ENCODE peak calls at places on chromosomes 3 and 15, in nine cellular contexts. P, N, Q, L, A, M, S, B and Z are unnamed samples.

GRCh38 chr15:90113166-90113565 is 10.9 kb upstream of the IDH2 start:
- DNase-seq in P (no peak), N (peak; percentile 51), Q (no peak), L (no peak), A (no peak), M (no peak), S (no peak), B (no peak), Z (peak; percentile 36)

GRCh38 chr3:159892171-159892791 is 96.4 kb upstream of the IL12A start:
- DNase-seq in P (no peak), N (no peak), Q (no peak), L (peak; percentile 17), A (peak; percentile 61), M (no peak), S (no peak), B (no peak), Z (no peak)

GRCh38 chr15:51135276-51135675 is 40.6 kb upstream of the TNFAIP8L3 start:
- DNase-seq in P (no peak), N (no peak), Q (no peak), L (no peak), A (no peak), M (no peak), S (no peak), B (no peak), Z (no peak)

GRCh38 chr3:139521144-139521543 is 18.4 kb downstream of the RBP1 start:
- DNase-seq in P (no peak), N (no peak), Q (no peak), L (no peak), A (no peak), M (no peak), S (no peak), B (no peak), Z (no peak)

GRCh38 chr15:64536244-64536836 is 76.0 kb downstream of the ZNF609 start:
- DNase-seq in P (peak; percentile 80), N (peak; percentile 92), Q (no peak), L (peak; percentile 41), A (no peak), M (peak; percentile 78), S (no peak), B (peak; percentile 81), Z (peak; percentile 51)

GRCh38 chr3:32335365-32336122 is 56.1 kb upstream of the CMTM7 start:
- DNase-seq in P (no peak), N (no peak), Q (peak; percentile 9), L (no peak), A (no peak), M (no peak), S (no peak), B (no peak), Z (no peak)

GRCh38 chr15:100890059-100890720 is 10.6 kb downstream of the ALDH1A3 start:
- DNase-seq in P (no peak), N (no peak), Q (no peak), L (no peak), A (no peak), M (no peak), S (no peak), B (no peak), Z (no peak)

GRCh38 chr3:50050361-50050760 is 38.4 kb upstream of the RBM5 start:
- DNase-seq in P (peak; percentile 53), N (peak; percentile 83), Q (no peak), L (peak; percentile 61), A (no peak), M (no peak), S (no peak), B (peak; percentile 68), Z (peak; percentile 32)

GRCh38 chr15:53586815-53587214 is 172.6 kb downstream of the WDR72 start:
- DNase-seq in P (no peak), N (no peak), Q (no peak), L (no peak), A (no peak), M (peak; percentile 52), S (no peak), B (no peak), Z (no peak)

GRCh38 chr3:192223815-192224214 is 503.5 kb downstream of the FGF12 start:
- DNase-seq in P (no peak), N (no peak), Q (no peak), L (no peak), A (no peak), M (no peak), S (no peak), B (no peak), Z (no peak)

GRCh38 chr3:59940690-59941089 is 890.9 kb upstream of the CFAP20DC start:
- DNase-seq in P (no peak), N (no peak), Q (no peak), L (no peak), A (no peak), M (no peak), S (no peak), B (no peak), Z (no peak)

GRCh38 chr3:141280690-141281089 is 49.1 kb downstream of the PXYLP1 start:
- DNase-seq in P (no peak), N (no peak), Q (no peak), L (no peak), A (no peak), M (no peak), S (peak; percentile 31), B (no peak), Z (no peak)

GRCh38 chr15:35260961-35261360 is 175.9 kb upstream of the NANOGP8 start:
- DNase-seq in P (no peak), N (no peak), Q (no peak), L (no peak), A (no peak), M (no peak), S (no peak), B (no peak), Z (no peak)

GRCh38 chr15:58746174-58746573 is 3.3 kb downstream of the ADAM10 start:
- DNase-seq in P (no peak), N (no peak), Q (no peak), L (no peak), A (no peak), M (no peak), S (no peak), B (no peak), Z (no peak)

GRCh38 chr3:23950303-23950702 is 5.2 kb downstream of the NR1D2 start:
- DNase-seq in P (no peak), N (no peak), Q (no peak), L (no peak), A (no peak), M (peak; percentile 30), S (no peak), B (no peak), Z (no peak)

GRCh38 chr15:81032818-81033217 is 32.1 kb downstream of the TLNRD1 start:
- DNase-seq in P (no peak), N (no peak), Q (no peak), L (no peak), A (no peak), M (no peak), S (no peak), B (no peak), Z (no peak)

GRCh38 chr15:69557340-69558137 is 104.9 kb downstream of the RPLP1 start:
- DNase-seq in P (peak; percentile 93), N (peak; percentile 94), Q (no peak), L (peak; percentile 39), A (no peak), M (peak; percentile 94), S (no peak), B (peak; percentile 96), Z (peak; percentile 97)

GRCh38 chr15:41892621-41893421 is 1.0 kb downstream of the SPTBN5 start:
- DNase-seq in P (no peak), N (no peak), Q (peak; percentile 45), L (no peak), A (peak; percentile 87), M (peak; percentile 47), S (no peak), B (no peak), Z (no peak)

GRCh38 chr15:91655891-91656290 is 197.6 kb upstream of the SLCO3A1 start:
- DNase-seq in P (no peak), N (no peak), Q (peak; percentile 18), L (no peak), A (no peak), M (no peak), S (no peak), B (no peak), Z (no peak)

GRCh38 chr3:98545940-98546339 is 14.2 kb downstream of the GPR15 start:
- DNase-seq in P (no peak), N (no peak), Q (no peak), L (no peak), A (no peak), M (no peak), S (no peak), B (no peak), Z (no peak)

GRCh38 chr15:98952381-98952803 is 55.2 kb downstream of the PGPEP1L start:
- DNase-seq in P (no peak), N (peak; percentile 72), Q (no peak), L (peak; percentile 43), A (no peak), M (no peak), S (no peak), B (no peak), Z (no peak)

GRCh38 chr3:140910860-140911259 is 30.8 kb upstream of the SLC25A36 start:
- DNase-seq in P (no peak), N (peak; percentile 7), Q (no peak), L (peak; percentile 32), A (no peak), M (peak; percentile 28), S (no peak), B (no peak), Z (no peak)

GRCh38 chr3:11543141-11543947 is 100.4 kb downstream of the VGLL4 start:
- DNase-seq in P (no peak), N (no peak), Q (no peak), L (no peak), A (no peak), M (no peak), S (no peak), B (no peak), Z (no peak)

GRCh38 chr3:129558772-129559564 is 16.0 kb downstream of the H1-8 start:
- DNase-seq in P (peak; percentile 88), N (peak; percentile 74), Q (no peak), L (no peak), A (no peak), M (peak; percentile 48), S (no peak), B (peak; percentile 77), Z (peak; percentile 69)

GRCh38 chr3:73298243-73299183 is 237.1 kb downstream of the EBLN2 start:
- DNase-seq in P (no peak), N (no peak), Q (no peak), L (no peak), A (no peak), M (no peak), S (no peak), B (no peak), Z (no peak)

GRCh38 chr15:89327113-89327512 is 7.5 kb downstream of the POLG start:
- DNase-seq in P (no peak), N (no peak), Q (no peak), L (no peak), A (no peak), M (no peak), S (no peak), B (no peak), Z (no peak)

GRCh38 chr3:117921411-117921810 is 1113.2 kb downstream of the IGSF11 start:
- DNase-seq in P (no peak), N (no peak), Q (no peak), L (no peak), A (no peak), M (no peak), S (no peak), B (no peak), Z (no peak)

GRCh38 chr3:42535981-42536784 is 33.7 kb downstream of the VIPR1 start:
- DNase-seq in P (peak; percentile 35), N (no peak), Q (no peak), L (peak; percentile 58), A (no peak), M (peak; percentile 25), S (no peak), B (peak; percentile 3), Z (no peak)

GRCh38 chr15:98853161-98853560 is 154.4 kb downstream of the PGPEP1L start:
- DNase-seq in P (peak; percentile 77), N (peak; percentile 93), Q (peak; percentile 62), L (peak; percentile 97), A (peak; percentile 93), M (peak; percentile 76), S (peak; percentile 88), B (peak; percentile 86), Z (peak; percentile 74)

GRCh38 chr15:28911295-28911979 is 25.7 kb downstream of the APBA2 start:
- DNase-seq in P (no peak), N (no peak), Q (no peak), L (peak; percentile 34), A (no peak), M (no peak), S (no peak), B (no peak), Z (no peak)

GRCh38 chr3:12175137-12175593 is 16.5 kb upstream of the TIMP4 start:
- DNase-seq in P (peak; percentile 55), N (peak; percentile 42), Q (no peak), L (no peak), A (no peak), M (no peak), S (no peak), B (peak; percentile 48), Z (no peak)